ENCODE peak calls at places on chromosomes 13 and 19, in eight cellular contexts. I is activated naive CD8-positive, alpha-beta T cell treated with anti-CD3 and anti-CD28 coated beads, Interleukin-2, amount 50 U/mL, for 24 hours; Z is CD8-positive, alpha-beta memory T cell; D is GM19239; N is hypothalamus; T is fibroblast of the aortic adventitia; K is D341Med; G is progenitor cell of endocrine pancreas. Q is an unnamed sample.

GRCh38 chr19:7494416-7495098 is 5.7 kb upstream of the PEX11G start:
- DNase-seq in I (no peak), Z (no peak), D (no peak), N (peak; percentile 73), T (peak; percentile 58), K (no peak), G (no peak), Q (no peak)

GRCh38 chr13:49086711-49087110 is 111.0 kb downstream of the FNDC3A start:
- DNase-seq in I (no peak), Z (no peak), D (no peak), N (no peak), T (peak; percentile 68), K (no peak), G (no peak), Q (no peak)

GRCh38 chr19:58332697-58333096 is 5.9 kb downstream of the ZSCAN22 start:
- DNase-seq in I (no peak), Z (no peak), D (no peak), N (no peak), T (no peak), K (no peak), G (no peak), Q (no peak)

GRCh38 chr19:46351241-46352041 is 4.6 kb downstream of the PPP5C start:
- DNase-seq in I (peak; percentile 31), Z (no peak), D (no peak), N (no peak), T (peak; percentile 67), K (no peak), G (no peak), Q (peak; percentile 89)

GRCh38 chr19:4555657-4556561 is 3.6 kb downstream of the SEMA6B start:
- DNase-seq in I (no peak), Z (no peak), D (no peak), N (no peak), T (no peak), K (peak; percentile 55), G (no peak), Q (no peak)

GRCh38 chr19:19606021-19606420 is 12.5 kb downstream of the PBX4 start:
- DNase-seq in I (no peak), Z (peak; percentile 41), D (no peak), N (no peak), T (no peak), K (no peak), G (no peak), Q (peak; percentile 24)

GRCh38 chr19:32607479-32607878 is 26.5 kb downstream of the PDCD5 start:
- DNase-seq in I (no peak), Z (no peak), D (no peak), N (no peak), T (no peak), K (no peak), G (no peak), Q (no peak)

GRCh38 chr13:99796175-99796819 is 175.3 kb downstream of the ZIC5 start:
- DNase-seq in I (peak; percentile 24), Z (no peak), D (no peak), N (no peak), T (peak; percentile 37), K (no peak), G (peak; percentile 66), Q (peak; percentile 79)

GRCh38 chr13:21825801-21826200 is 154.9 kb downstream of the FGF9 start:
- DNase-seq in I (no peak), Z (no peak), D (no peak), N (no peak), T (no peak), K (no peak), G (no peak), Q (no peak)

GRCh38 chr19:39060130-39060529 is 24.0 kb upstream of the ACP7 start:
- DNase-seq in I (no peak), Z (no peak), D (no peak), N (no peak), T (no peak), K (no peak), G (no peak), Q (no peak)

GRCh38 chr13:26037302-26037701 is 14.5 kb downstream of the SHISA2 start:
- DNase-seq in I (peak; percentile 27), Z (no peak), D (no peak), N (no peak), T (no peak), K (no peak), G (no peak), Q (peak; percentile 80)

GRCh38 chr19:54464044-54464623 is 556 bp upstream of the LENG9 start:
- DNase-seq in I (peak; percentile 87), Z (peak; percentile 84), D (peak; percentile 77), N (peak; percentile 67), T (peak; percentile 56), K (peak; percentile 64), G (peak; percentile 68), Q (peak; percentile 79)

GRCh38 chr19:2867025-2867991 is at the start of gene ZNF556:
- DNase-seq in I (no peak), Z (no peak), D (no peak), N (no peak), T (no peak), K (peak; percentile 48), G (no peak), Q (peak; percentile 99)

GRCh38 chr19:58385313-58386165 is 1.5 kb upstream of the RPS5 start:
- DNase-seq in I (peak; percentile 49), Z (no peak), D (no peak), N (no peak), T (no peak), K (peak; percentile 37), G (no peak), Q (no peak)

GRCh38 chr13:74771964-74772363 is 637.8 kb upstream of the KLF12 start:
- DNase-seq in I (no peak), Z (no peak), D (no peak), N (no peak), T (peak; percentile 83), K (no peak), G (no peak), Q (no peak)

GRCh38 chr19:53771133-53771532 is 53.0 kb downstream of the NLRP12 start:
- DNase-seq in I (no peak), Z (no peak), D (no peak), N (no peak), T (no peak), K (no peak), G (peak; percentile 41), Q (no peak)

GRCh38 chr13:77359171-77359570 is 32.3 kb upstream of the MYCBP2 start:
- DNase-seq in I (no peak), Z (no peak), D (no peak), N (no peak), T (no peak), K (no peak), G (no peak), Q (no peak)

GRCh38 chr13:73173160-73173905 is 114.5 kb downstream of the KLF5 start:
- DNase-seq in I (no peak), Z (no peak), D (no peak), N (no peak), T (no peak), K (no peak), G (no peak), Q (no peak)